ENCODE peak calls at places on chromosomes 12 and 14, in six cellular contexts. D is K562, X is HepG2, A is GM12878, W is GM12891, O is H1. N is an unnamed sample.

GRCh38 chr14:64095620-64096019 is 198.6 kb downstream of the ESR2 start:
- DNase-seq in W (no peak), O (no peak), D (no peak), A (no peak), X (no peak), N (no peak)

GRCh38 chr12:120231316-120232011 is 30.6 kb upstream of the RPLP0 start:
- DNase-seq in X (peak; percentile 53), A (no peak), D (peak; percentile 77), O (peak; percentile 84), W (no peak), N (no peak)

GRCh38 chr14:105012171-105012985 is 8.5 kb downstream of the CDCA4 start:
- DNase-seq in W (no peak), X (no peak), D (no peak), A (no peak), O (no peak), N (no peak)

GRCh38 chr12:10331642-10332239 is 24.1 kb downstream of the KLRD1 start:
- DNase-seq in O (no peak), A (no peak), X (peak; percentile 49), W (no peak), D (peak; percentile 25), N (no peak)

GRCh38 chr14:99690636-99691035 is 6.5 kb downstream of the CYP46A1 start:
- DNase-seq in W (no peak), A (no peak), X (no peak), O (no peak), D (no peak), N (no peak)

GRCh38 chr12:64080319-64081008 is 141.6 kb downstream of the KICS2 start:
- DNase-seq in O (no peak), D (no peak), W (no peak), X (no peak), A (no peak), N (no peak)

GRCh38 chr14:104150201-104151027 is 12.0 kb downstream of the KIF26A start:
- DNase-seq in O (peak; percentile 61), X (no peak), D (peak; percentile 27), W (no peak), A (no peak), N (no peak)

GRCh38 chr14:88482524-88482923 is 72.3 kb downstream of the PTPN21 start:
- DNase-seq in A (no peak), W (no peak), X (no peak), O (peak; percentile 25), D (no peak), N (no peak)

GRCh38 chr12:54384591-54385041 is at the start of gene ZNF385A:
- DNase-seq in W (no peak), O (no peak), A (no peak), X (no peak), D (no peak), N (no peak)

GRCh38 chr14:98741523-98741922 is 530.5 kb downstream of the BCL11B start:
- DNase-seq in D (no peak), W (no peak), X (no peak), O (no peak), A (no peak), N (no peak)

GRCh38 chr12:96501139-96501741 is 11.9 kb downstream of the CFAP54 start:
- DNase-seq in A (peak; percentile 69), W (no peak), X (peak; percentile 55), D (no peak), O (no peak), N (no peak)

GRCh38 chr12:50112456-50113218 is 601 bp downstream of the COX14 start:
- DNase-seq in A (no peak), D (peak; percentile 56), W (peak; percentile 39), X (peak; percentile 49), O (peak; percentile 13), N (no peak)

GRCh38 chr12:19908825-19909224 is 459.5 kb upstream of the PDE3A start:
- DNase-seq in A (no peak), O (no peak), W (no peak), D (no peak), X (no peak), N (no peak)

GRCh38 chr12:89235189-89235993 is 116.9 kb downstream of the DUSP6 start:
- DNase-seq in W (no peak), A (no peak), D (no peak), O (no peak), X (no peak), N (no peak)

DNA sequence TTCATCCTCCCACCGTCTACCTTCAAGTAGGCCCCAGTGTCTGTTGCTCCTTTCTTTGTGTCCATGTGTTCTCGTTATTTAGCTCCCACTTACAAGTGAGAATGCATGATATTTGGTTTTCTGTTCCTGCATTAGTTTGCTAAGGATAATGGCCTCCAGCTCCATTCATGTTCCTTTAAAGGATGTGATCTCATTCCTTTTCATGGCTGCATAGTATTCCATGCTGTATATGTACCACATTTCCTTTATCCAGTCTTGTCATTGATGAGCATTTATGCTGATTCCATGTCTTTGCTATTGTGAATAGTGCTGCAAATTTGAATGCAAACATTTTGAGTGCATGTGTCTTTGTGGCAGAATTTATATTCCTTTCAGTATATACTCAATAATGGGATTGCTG is 259.6 kb upstream of the PELI2 start:
- DNase-seq in X (no peak), D (no peak), W (no peak), A (no peak), O (no peak), N (no peak)
- TF ChIP-seq TAF1 in X (no peak), D (no peak), W (no peak), A (no peak), O (no peak), N (no peak)

DNA sequence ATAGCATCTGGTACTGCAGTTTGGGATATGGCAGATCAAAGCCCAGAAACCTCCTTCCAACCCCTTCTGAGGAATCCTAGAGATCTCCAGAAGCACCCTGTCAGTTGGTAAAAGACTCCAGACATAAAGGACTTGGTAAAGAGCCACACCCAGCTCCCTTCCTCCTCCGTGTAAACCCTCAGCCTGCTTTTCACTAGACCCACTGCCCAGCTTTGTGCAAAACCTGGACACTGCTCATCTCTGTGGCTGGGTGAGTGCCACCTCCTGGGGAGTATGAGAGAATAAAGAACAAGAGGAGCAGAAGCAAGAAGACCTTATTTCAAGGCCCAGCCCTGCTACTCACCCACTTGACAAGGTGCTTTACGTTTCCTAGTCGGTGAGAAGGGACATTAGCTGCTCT is 33.0 kb downstream of the ANO2 start:
- DNase-seq in O (no peak), A (no peak), D (no peak), W (no peak), X (no peak), N (no peak)
- TF ChIP-seq POLR2A in O (no peak), A (no peak), D (no peak), W (no peak), X (no peak), N (no peak)

GRCh38 chr12:30437616-30438015 is 258.1 kb downstream of the IPO8 start:
- DNase-seq in A (no peak), W (no peak), O (no peak), X (peak; percentile 36), D (no peak), N (no peak)
- TF ChIP-seq POLR2AphosphoS5 in A (no peak), W (no peak), O (no peak), X (no peak), D (no peak), N (no peak)

DNA sequence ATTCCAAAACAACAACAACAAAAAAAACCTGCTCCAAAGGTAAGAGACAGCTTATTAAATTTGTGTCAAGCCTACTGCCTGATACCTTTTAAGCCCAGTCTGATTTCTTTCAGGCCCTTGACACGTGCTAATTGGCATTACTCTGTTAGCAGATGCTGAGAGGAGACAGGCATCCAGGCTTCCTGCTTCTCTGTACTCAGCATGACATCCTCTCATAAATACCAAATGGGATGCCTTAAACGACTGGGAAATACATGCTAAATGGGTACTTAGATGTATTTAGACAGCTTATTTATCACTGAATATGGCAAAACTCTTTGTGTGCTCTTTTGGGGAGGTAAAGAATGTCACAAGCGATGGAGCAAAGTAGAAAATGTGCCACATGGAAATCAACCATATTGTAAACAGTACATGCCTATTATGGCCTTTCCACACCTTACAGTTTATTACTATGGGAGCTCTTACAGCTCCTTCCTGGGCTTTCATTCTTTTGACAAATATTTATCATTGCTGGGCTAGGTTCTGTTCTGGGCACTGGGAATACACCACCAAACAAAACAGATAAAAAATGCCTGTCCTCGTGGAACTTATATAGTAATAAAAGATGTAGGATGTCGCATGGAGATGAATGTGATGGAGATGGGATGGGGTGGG is 11.5 kb upstream of the PCED1B start:
- DNase-seq in O (no peak), X (no peak), A (no peak), W (no peak), D (no peak), N (no peak)
- TF ChIP-seq TAF1 in O (no peak), X (no peak), A (no peak), W (no peak), D (no peak), N (no peak)

GRCh38 chr14:75578099-75578785 is at the start of gene FLVCR2:
- DNase-seq in X (peak; percentile 44), W (peak; percentile 74), D (peak; percentile 69), A (no peak), O (no peak), N (peak; percentile 78)
- TF ChIP-seq POLR2A in X (no peak), W (no peak), D (no peak), A (no peak), O (no peak), N (no peak)

GRCh38 chr14:60277605-60278190 is 28.7 kb downstream of the PPM1A start:
- DNase-seq in X (no peak), D (no peak), A (no peak), W (no peak), O (no peak), N (no peak)

GRCh38 chr14:60276347-60276746 is 27.3 kb downstream of the PPM1A start:
- DNase-seq in A (no peak), W (no peak), O (no peak), X (no peak), D (no peak), N (no peak)

GRCh38 chr14:60275932-60276331 is 26.9 kb downstream of the PPM1A start:
- DNase-seq in D (no peak), W (no peak), O (no peak), X (peak; percentile 56), A (no peak), N (no peak)

GRCh38 chr14:60274448-60274847 is 25.4 kb downstream of the PPM1A start:
- DNase-seq in O (no peak), X (peak; percentile 52), A (no peak), D (no peak), W (no peak), N (no peak)

GRCh38 chr14:60272177-60272576 is 23.2 kb downstream of the PPM1A start:
- DNase-seq in X (no peak), O (no peak), W (no peak), D (no peak), A (no peak), N (no peak)
- TF ChIP-seq POLR2AphosphoS5 in X (no peak), O (no peak), W (no peak), D (no peak), A (peak; percentile 23), N (no peak)

GRCh38 chr14:95421741-95422140 is 94.7 kb downstream of the SYNE3 start:
- DNase-seq in A (no peak), W (no peak), O (no peak), X (no peak), D (no peak), N (no peak)

GRCh38 chr14:95418858-95419257 is 97.6 kb downstream of the SYNE3 start:
- DNase-seq in X (no peak), W (no peak), A (no peak), D (no peak), O (no peak), N (no peak)

GRCh38 chr14:95415993-95416392 is 96.3 kb upstream of the CLMN start:
- DNase-seq in X (no peak), D (no peak), W (no peak), A (no peak), O (no peak), N (no peak)

GRCh38 chr14:95417492-95417891 is 97.8 kb upstream of the CLMN start:
- DNase-seq in A (no peak), D (no peak), X (no peak), O (no peak), W (no peak), N (no peak)

GRCh38 chr14:95419569-95419968 is 96.9 kb downstream of the SYNE3 start:
- DNase-seq in D (no peak), A (no peak), W (no peak), X (no peak), O (no peak), N (no peak)
- TF ChIP-seq TAF1 in D (no peak), A (no peak), W (no peak), X (no peak), O (no peak), N (no peak)